ENCODE peak calls at places on chromosomes 6 and 20, in seven cellular contexts. One of them, this sample, is unnamed.

GRCh38 chr20:20366896-20367680 is 816 bp upstream of the INSM1 start:
- DNase-seq in neuronal stem cell: peak; percentile 57
- DNase-seq in H1: no peak
- DNase-seq in trophoblast cell: no peak
- DNase-seq in mesendoderm: peak; percentile 39
- DNase-seq in H9: peak; percentile 75
- DNase-seq in mesenchymal stem cell: no peak
- DNase-seq in this sample: no peak

GRCh38 chr6:137157601-137158000 is 15.8 kb downstream of the IL22RA2 start:
- DNase-seq in neuronal stem cell: no peak
- DNase-seq in H1: no peak
- DNase-seq in trophoblast cell: no peak
- DNase-seq in mesendoderm: no peak
- DNase-seq in H9: no peak
- DNase-seq in mesenchymal stem cell: no peak
- DNase-seq in this sample: no peak

GRCh38 chr6:24489881-24490280 is 503 bp upstream of the GPLD1 start:
- DNase-seq in neuronal stem cell: no peak
- DNase-seq in H1: no peak
- DNase-seq in trophoblast cell: no peak
- DNase-seq in mesendoderm: no peak
- DNase-seq in H9: no peak
- DNase-seq in mesenchymal stem cell: peak; percentile 28
- DNase-seq in this sample: peak; percentile 28

GRCh38 chr20:46347831-46348230 is 39.5 kb upstream of the CDH22 start:
- DNase-seq in neuronal stem cell: no peak
- DNase-seq in H1: no peak
- DNase-seq in trophoblast cell: no peak
- DNase-seq in mesendoderm: peak; percentile 44
- DNase-seq in H9: peak; percentile 42
- DNase-seq in mesenchymal stem cell: no peak
- DNase-seq in this sample: no peak

GRCh38 chr6:88490865-88491264 is 324.7 kb upstream of the CNR1 start:
- DNase-seq in neuronal stem cell: no peak
- DNase-seq in H1: no peak
- DNase-seq in trophoblast cell: no peak
- DNase-seq in mesendoderm: no peak
- DNase-seq in H9: no peak
- DNase-seq in mesenchymal stem cell: no peak
- DNase-seq in this sample: no peak

GRCh38 chr6:148528292-148528691 is 185.7 kb downstream of the SASH1 start:
- DNase-seq in neuronal stem cell: no peak
- DNase-seq in H1: no peak
- DNase-seq in trophoblast cell: no peak
- DNase-seq in mesendoderm: peak; percentile 51
- DNase-seq in H9: no peak
- DNase-seq in mesenchymal stem cell: no peak
- DNase-seq in this sample: peak; percentile 44

GRCh38 chr6:81894286-81894685 is 141.8 kb upstream of the TENT5A start:
- DNase-seq in neuronal stem cell: no peak
- DNase-seq in H1: no peak
- DNase-seq in trophoblast cell: no peak
- DNase-seq in mesendoderm: no peak
- DNase-seq in H9: no peak
- DNase-seq in mesenchymal stem cell: peak; percentile 74
- DNase-seq in this sample: peak; percentile 83

GRCh38 chr20:36532822-36533221 is 8.5 kb upstream of the MYL9 start:
- DNase-seq in neuronal stem cell: no peak
- DNase-seq in H1: no peak
- DNase-seq in trophoblast cell: no peak
- DNase-seq in mesendoderm: no peak
- DNase-seq in H9: no peak
- DNase-seq in mesenchymal stem cell: no peak
- DNase-seq in this sample: no peak

GRCh38 chr20:63186528-63187316 is 29.2 kb downstream of the YTHDF1 start:
- DNase-seq in neuronal stem cell: no peak
- DNase-seq in H1: no peak
- DNase-seq in trophoblast cell: peak; percentile 17
- DNase-seq in mesendoderm: peak; percentile 36
- DNase-seq in H9: no peak
- DNase-seq in mesenchymal stem cell: peak; percentile 10
- DNase-seq in this sample: no peak

GRCh38 chr6:157469378-157469777 is 88.4 kb downstream of the ZDHHC14 start:
- DNase-seq in neuronal stem cell: no peak
- DNase-seq in H1: no peak
- DNase-seq in trophoblast cell: peak; percentile 95
- DNase-seq in mesendoderm: no peak
- DNase-seq in H9: peak; percentile 28
- DNase-seq in mesenchymal stem cell: no peak
- DNase-seq in this sample: no peak

GRCh38 chr6:149913542-149914240 is 9.2 kb downstream of the RAET1G start:
- DNase-seq in neuronal stem cell: no peak
- DNase-seq in H1: no peak
- DNase-seq in trophoblast cell: no peak
- DNase-seq in mesendoderm: no peak
- DNase-seq in H9: no peak
- DNase-seq in mesenchymal stem cell: no peak
- DNase-seq in this sample: no peak
- H3K18ac ChIP-seq in neuronal stem cell: no peak overlapping the region
- H3K18ac ChIP-seq in H1: no peak overlapping the region
- H3K18ac ChIP-seq in trophoblast cell: no peak overlapping the region
- H3K18ac ChIP-seq in mesendoderm: no peak overlapping the region
- H3K18ac ChIP-seq in H9: no peak overlapping the region
- H3K18ac ChIP-seq in mesenchymal stem cell: no peak overlapping the region
- H3K18ac ChIP-seq in this sample: no peak overlapping the region

DNA sequence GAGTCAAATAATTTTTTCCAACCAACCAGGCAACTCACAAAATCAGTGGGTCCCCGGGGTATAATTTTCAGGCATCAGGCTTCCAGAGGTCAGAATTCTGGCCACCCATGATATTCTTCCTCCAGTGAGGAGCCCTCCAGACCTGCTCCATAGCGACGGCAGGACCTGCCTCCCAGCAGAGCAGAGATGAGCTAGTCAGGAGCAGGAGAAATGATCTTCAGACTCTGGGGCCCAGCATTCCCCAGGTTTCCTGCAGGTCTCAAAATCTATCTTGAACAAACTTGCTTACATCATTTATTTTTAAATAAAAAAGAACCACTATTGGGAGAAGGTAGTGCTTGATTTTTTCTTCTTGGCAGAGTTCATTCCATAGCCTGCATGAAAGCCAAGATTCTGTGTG is 44.7 kb downstream of the FAM50B start:
- DNase-seq in neuronal stem cell: no peak
- DNase-seq in H1: no peak
- DNase-seq in trophoblast cell: no peak
- DNase-seq in mesendoderm: no peak
- DNase-seq in H9: no peak
- DNase-seq in mesenchymal stem cell: no peak
- DNase-seq in this sample: no peak
- H3K4ac ChIP-seq in neuronal stem cell: no peak overlapping the region
- H3K4ac ChIP-seq in H1: no peak overlapping the region
- H3K4ac ChIP-seq in trophoblast cell: no peak overlapping the region
- H3K4ac ChIP-seq in mesendoderm: no peak overlapping the region
- H3K4ac ChIP-seq in H9: no peak overlapping the region
- H3K4ac ChIP-seq in mesenchymal stem cell: no peak overlapping the region
- H3K4ac ChIP-seq in this sample: no peak overlapping the region

GRCh38 chr6:63529498-63529897 is 42.8 kb upstream of the LOC128125822 start:
- DNase-seq in neuronal stem cell: no peak
- DNase-seq in H1: no peak
- DNase-seq in trophoblast cell: no peak
- DNase-seq in mesendoderm: no peak
- DNase-seq in H9: no peak
- DNase-seq in mesenchymal stem cell: no peak
- DNase-seq in this sample: no peak
- H3K18ac ChIP-seq in neuronal stem cell: no peak overlapping the region
- H3K18ac ChIP-seq in H1: no peak overlapping the region
- H3K18ac ChIP-seq in trophoblast cell: no peak overlapping the region
- H3K18ac ChIP-seq in mesendoderm: no peak overlapping the region
- H3K18ac ChIP-seq in H9: no peak overlapping the region
- H3K18ac ChIP-seq in mesenchymal stem cell: peak overlapping the region; percentile 35
- H3K18ac ChIP-seq in this sample: no peak overlapping the region

GRCh38 chr6:161400650-161401049 is 126.8 kb upstream of the AGPAT4 start:
- DNase-seq in neuronal stem cell: no peak
- DNase-seq in H1: no peak
- DNase-seq in trophoblast cell: no peak
- DNase-seq in mesendoderm: no peak
- DNase-seq in H9: no peak
- DNase-seq in mesenchymal stem cell: no peak
- DNase-seq in this sample: no peak
- H3K4ac ChIP-seq in neuronal stem cell: no peak overlapping the region
- H3K4ac ChIP-seq in H1: no peak overlapping the region
- H3K4ac ChIP-seq in trophoblast cell: peak overlapping the region; percentile 10
- H3K4ac ChIP-seq in mesendoderm: no peak overlapping the region
- H3K4ac ChIP-seq in H9: no peak overlapping the region
- H3K4ac ChIP-seq in mesenchymal stem cell: no peak overlapping the region
- H3K4ac ChIP-seq in this sample: no peak overlapping the region